ENCODE peak calls at places on chromosomes 4 and X, in nine cellular contexts. One of them, this sample, is unnamed.

GRCh38 chr4:52312722-52313121 is 261.6 kb downstream of the SPATA18 start:
- DNase-seq in mammary epithelial cell: peak
- DNase-seq in GM13977: no peak
- DNase-seq in coronary artery: no peak
- DNase-seq in heart left ventricle: no peak
- DNase-seq in pancreas: no peak
- DNase-seq in tibial artery: no peak
- DNase-seq in astrocyte of the spinal cord: no peak
- DNase-seq in endothelial cell: no peak
- DNase-seq in this sample: no peak

GRCh38 chr4:10808591-10808990 is 124.0 kb upstream of the CLNK start:
- DNase-seq in coronary artery: no peak
- DNase-seq in GM13977: no peak
- DNase-seq in tibial artery: no peak
- DNase-seq in pancreas: no peak
- DNase-seq in endothelial cell: no peak
- DNase-seq in heart left ventricle: peak
- DNase-seq in astrocyte of the spinal cord: peak
- DNase-seq in mammary epithelial cell: no peak
- DNase-seq in this sample: no peak

GRCh38 chr4:107183155-107183774 is 147.2 kb upstream of the DKK2 start:
- DNase-seq in tibial artery: no peak
- DNase-seq in GM13977: peak
- DNase-seq in coronary artery: no peak
- DNase-seq in endothelial cell: peak
- DNase-seq in heart left ventricle: no peak
- DNase-seq in pancreas: no peak
- DNase-seq in mammary epithelial cell: peak
- DNase-seq in astrocyte of the spinal cord: peak
- DNase-seq in this sample: no peak

GRCh38 chr4:145299380-145300076 is 119.1 kb upstream of the OTUD4 start:
- DNase-seq in astrocyte of the spinal cord: peak
- DNase-seq in coronary artery: no peak
- DNase-seq in tibial artery: no peak
- DNase-seq in mammary epithelial cell: peak
- DNase-seq in endothelial cell: no peak
- DNase-seq in pancreas: no peak
- DNase-seq in GM13977: peak
- DNase-seq in heart left ventricle: no peak
- DNase-seq in this sample: no peak

GRCh38 chr4:4542824-4543485 is 1.1 kb upstream of the STX18 start:
- DNase-seq in tibial artery: no peak
- DNase-seq in heart left ventricle: no peak
- DNase-seq in coronary artery: no peak
- DNase-seq in GM13977: no peak
- DNase-seq in pancreas: no peak
- DNase-seq in astrocyte of the spinal cord: no peak
- DNase-seq in mammary epithelial cell: peak
- DNase-seq in endothelial cell: no peak
- DNase-seq in this sample: no peak

GRCh38 chrX:9805956-9806355 is 19.7 kb downstream of the SHROOM2 start:
- DNase-seq in mammary epithelial cell: no peak
- DNase-seq in heart left ventricle: no peak
- DNase-seq in astrocyte of the spinal cord: no peak
- DNase-seq in coronary artery: no peak
- DNase-seq in endothelial cell: no peak
- DNase-seq in GM13977: no peak
- DNase-seq in pancreas: no peak
- DNase-seq in tibial artery: no peak
- DNase-seq in this sample: no peak

GRCh38 chr4:17494258-17494657 is 17.6 kb downstream of the QDPR start:
- DNase-seq in mammary epithelial cell: peak
- DNase-seq in GM13977: no peak
- DNase-seq in pancreas: no peak
- DNase-seq in astrocyte of the spinal cord: peak
- DNase-seq in coronary artery: no peak
- DNase-seq in endothelial cell: no peak
- DNase-seq in heart left ventricle: no peak
- DNase-seq in tibial artery: no peak
- DNase-seq in this sample: no peak

GRCh38 chr4:146121757-146122156 is 53.8 kb upstream of the LSM6 start:
- DNase-seq in coronary artery: no peak
- DNase-seq in tibial artery: no peak
- DNase-seq in GM13977: no peak
- DNase-seq in endothelial cell: no peak
- DNase-seq in heart left ventricle: no peak
- DNase-seq in mammary epithelial cell: no peak
- DNase-seq in astrocyte of the spinal cord: no peak
- DNase-seq in pancreas: no peak
- DNase-seq in this sample: no peak

GRCh38 chr4:148097811-148098210 is 344.4 kb downstream of the NR3C2 start:
- DNase-seq in tibial artery: no peak
- DNase-seq in endothelial cell: no peak
- DNase-seq in GM13977: no peak
- DNase-seq in astrocyte of the spinal cord: no peak
- DNase-seq in mammary epithelial cell: no peak
- DNase-seq in heart left ventricle: no peak
- DNase-seq in pancreas: no peak
- DNase-seq in coronary artery: no peak
- DNase-seq in this sample: no peak

GRCh38 chrX:18984381-18985185 is 669 bp upstream of the PHKA2 start:
- DNase-seq in endothelial cell: peak
- DNase-seq in mammary epithelial cell: peak
- DNase-seq in GM13977: peak
- DNase-seq in tibial artery: peak
- DNase-seq in coronary artery: peak
- DNase-seq in heart left ventricle: peak
- DNase-seq in pancreas: peak
- DNase-seq in astrocyte of the spinal cord: peak
- DNase-seq in this sample: peak

DNA sequence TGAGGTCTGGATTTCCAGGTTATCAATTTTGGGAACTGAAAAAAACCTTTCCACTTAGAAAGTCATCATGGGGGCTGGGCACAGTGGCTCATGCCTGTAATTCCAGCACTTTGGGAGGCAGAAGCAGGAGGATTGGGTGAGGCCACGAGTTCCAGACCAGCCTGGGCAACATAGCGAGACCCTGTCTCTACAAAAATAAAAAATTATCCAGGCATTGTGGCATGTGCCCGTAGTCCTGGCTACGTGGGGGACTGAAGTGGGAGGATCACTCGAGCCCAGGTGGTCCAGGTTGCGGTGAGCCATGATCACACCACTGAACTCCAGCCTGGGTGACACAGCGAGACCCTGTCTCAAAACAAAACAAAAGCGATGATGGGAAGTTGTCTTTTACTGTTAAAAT is 7.9 kb downstream of the TENM3 start:
- DNase-seq in heart left ventricle: no peak
- DNase-seq in mammary epithelial cell: no peak
- DNase-seq in endothelial cell: no peak
- DNase-seq in tibial artery: no peak
- DNase-seq in coronary artery: no peak
- DNase-seq in astrocyte of the spinal cord: no peak
- DNase-seq in GM13977: no peak
- DNase-seq in pancreas: no peak
- DNase-seq in this sample: no peak
- TF ChIP-seq CTCF in heart left ventricle: no peak
- TF ChIP-seq CTCF in mammary epithelial cell: no peak
- TF ChIP-seq CTCF in endothelial cell: no peak
- TF ChIP-seq CTCF in tibial artery: no peak
- TF ChIP-seq CTCF in coronary artery: no peak
- TF ChIP-seq CTCF in astrocyte of the spinal cord: no peak
- TF ChIP-seq CTCF in GM13977: no peak
- TF ChIP-seq CTCF in pancreas: no peak
- TF ChIP-seq CTCF in this sample: no peak

DNA sequence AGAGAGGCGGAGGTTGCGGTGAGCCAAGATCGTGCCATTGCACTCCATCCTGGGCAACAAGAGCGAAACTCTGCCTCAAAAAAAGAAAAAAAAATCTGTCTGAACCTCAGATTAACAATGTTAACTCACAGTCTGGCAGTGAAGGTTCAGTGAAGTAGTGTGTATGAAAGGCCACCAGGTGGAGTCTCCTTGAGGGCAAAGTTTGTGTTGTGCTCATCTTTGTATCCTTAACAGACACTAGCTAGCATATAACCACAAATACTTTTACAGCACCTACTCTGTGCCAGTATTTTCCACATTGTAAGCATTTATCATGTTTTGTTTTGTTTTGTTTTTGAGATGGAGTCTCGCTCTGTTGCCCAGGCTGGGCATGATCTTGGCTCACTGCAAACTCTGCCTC is 46.0 kb upstream of the MGST2 start:
- DNase-seq in tibial artery: no peak
- DNase-seq in pancreas: no peak
- DNase-seq in GM13977: no peak
- DNase-seq in heart left ventricle: no peak
- DNase-seq in mammary epithelial cell: peak
- DNase-seq in coronary artery: no peak
- DNase-seq in endothelial cell: no peak
- DNase-seq in astrocyte of the spinal cord: no peak
- DNase-seq in this sample: no peak
- TF ChIP-seq CTCF in tibial artery: no peak
- TF ChIP-seq CTCF in pancreas: peak
- TF ChIP-seq CTCF in GM13977: peak
- TF ChIP-seq CTCF in heart left ventricle: peak
- TF ChIP-seq CTCF in mammary epithelial cell: peak
- TF ChIP-seq CTCF in coronary artery: no peak
- TF ChIP-seq CTCF in endothelial cell: peak
- TF ChIP-seq CTCF in astrocyte of the spinal cord: peak
- TF ChIP-seq CTCF in this sample: peak

DNA sequence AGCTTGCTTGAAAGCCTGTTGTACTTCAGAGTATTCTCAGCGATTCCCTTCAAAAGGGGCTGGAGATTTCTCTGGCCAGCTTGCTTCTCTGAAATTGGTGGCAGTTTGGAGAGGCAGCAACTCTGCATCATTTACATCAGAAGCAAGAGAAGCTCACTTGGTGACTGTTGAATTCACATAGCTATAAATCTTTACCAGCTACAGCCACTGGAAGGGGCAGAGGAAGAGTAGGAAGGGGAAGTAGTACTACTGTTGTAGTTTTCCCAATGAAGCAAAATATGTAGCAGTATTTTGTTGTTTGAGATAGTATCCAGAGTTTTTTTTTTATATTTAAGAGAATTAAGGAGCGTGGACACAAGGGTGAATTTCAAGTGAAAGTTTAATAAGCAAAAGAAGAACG is 2.8 kb downstream of the TENT5D start:
- DNase-seq in astrocyte of the spinal cord: no peak
- DNase-seq in mammary epithelial cell: no peak
- DNase-seq in coronary artery: no peak
- DNase-seq in tibial artery: no peak
- DNase-seq in endothelial cell: no peak
- DNase-seq in pancreas: no peak
- DNase-seq in heart left ventricle: no peak
- DNase-seq in GM13977: no peak
- DNase-seq in this sample: no peak
- TF ChIP-seq CTCF in astrocyte of the spinal cord: no peak
- TF ChIP-seq CTCF in mammary epithelial cell: no peak
- TF ChIP-seq CTCF in coronary artery: no peak
- TF ChIP-seq CTCF in tibial artery: no peak
- TF ChIP-seq CTCF in endothelial cell: no peak
- TF ChIP-seq CTCF in pancreas: no peak
- TF ChIP-seq CTCF in heart left ventricle: no peak
- TF ChIP-seq CTCF in GM13977: no peak
- TF ChIP-seq CTCF in this sample: no peak

GRCh38 chrX:48934581-48935331 is 15.9 kb upstream of the PIM2 start:
- DNase-seq in coronary artery: no peak
- DNase-seq in pancreas: no peak
- DNase-seq in endothelial cell: no peak
- DNase-seq in GM13977: no peak
- DNase-seq in heart left ventricle: no peak
- DNase-seq in tibial artery: no peak
- DNase-seq in astrocyte of the spinal cord: no peak
- DNase-seq in mammary epithelial cell: no peak
- DNase-seq in this sample: no peak

GRCh38 chrX:48936429-48937064 is 17.7 kb upstream of the PIM2 start:
- DNase-seq in GM13977: no peak
- DNase-seq in tibial artery: no peak
- DNase-seq in coronary artery: no peak
- DNase-seq in mammary epithelial cell: no peak
- DNase-seq in astrocyte of the spinal cord: no peak
- DNase-seq in heart left ventricle: no peak
- DNase-seq in pancreas: no peak
- DNase-seq in endothelial cell: no peak
- DNase-seq in this sample: no peak

GRCh38 chrX:48938721-48939416 is 18.5 kb downstream of the OTUD5 start:
- DNase-seq in heart left ventricle: no peak
- DNase-seq in pancreas: no peak
- DNase-seq in astrocyte of the spinal cord: no peak
- DNase-seq in tibial artery: no peak
- DNase-seq in GM13977: no peak
- DNase-seq in coronary artery: no peak
- DNase-seq in endothelial cell: no peak
- DNase-seq in mammary epithelial cell: no peak
- DNase-seq in this sample: no peak

GRCh38 chrX:48939417-48940228 is 17.8 kb downstream of the OTUD5 start:
- DNase-seq in tibial artery: no peak
- DNase-seq in pancreas: no peak
- DNase-seq in heart left ventricle: no peak
- DNase-seq in coronary artery: no peak
- DNase-seq in endothelial cell: no peak
- DNase-seq in astrocyte of the spinal cord: no peak
- DNase-seq in mammary epithelial cell: no peak
- DNase-seq in GM13977: no peak
- DNase-seq in this sample: no peak

DNA sequence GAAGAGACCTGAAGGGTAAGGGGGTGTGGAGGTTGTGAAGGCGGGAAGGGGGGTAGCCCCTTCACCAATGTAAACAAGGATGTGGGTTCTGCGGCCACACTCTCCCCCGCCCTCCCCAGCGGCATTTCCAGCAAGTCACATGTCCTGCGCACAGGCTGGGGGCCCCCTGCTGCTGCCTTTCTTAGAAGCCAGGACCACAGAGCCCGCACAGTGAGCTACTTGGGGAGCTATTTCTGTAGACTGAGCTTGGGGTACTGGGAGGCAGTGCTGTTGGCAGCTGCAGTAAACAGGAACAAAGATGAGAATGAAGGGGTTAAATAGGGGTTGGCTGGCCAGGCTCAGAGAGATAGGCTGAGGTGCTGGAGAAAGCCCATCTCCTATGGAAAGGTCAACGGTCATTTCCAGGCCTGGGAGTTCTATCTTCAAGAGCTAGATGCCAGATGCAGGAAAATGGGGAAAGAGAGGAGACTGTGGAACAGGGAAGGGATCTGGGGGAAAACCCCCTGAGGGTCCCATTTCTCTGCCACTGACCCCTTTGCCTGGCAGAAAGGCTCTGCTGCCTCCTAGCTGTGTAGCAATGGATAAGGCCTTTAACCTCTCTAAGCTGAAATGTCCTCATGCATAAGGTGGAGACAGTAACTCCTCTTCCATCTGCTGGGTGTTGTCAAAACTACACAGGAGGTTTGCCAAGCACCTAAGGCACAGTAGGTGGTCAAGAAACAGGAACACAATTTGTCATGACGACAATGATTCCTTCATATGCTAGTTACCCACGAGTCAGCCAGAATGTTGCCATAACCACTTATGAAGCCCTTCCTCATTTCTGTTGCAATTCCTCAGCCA is 18.5 kb upstream of the PIM2 start:
- DNase-seq in heart left ventricle: peak
- DNase-seq in GM13977: peak
- DNase-seq in coronary artery: no peak
- DNase-seq in mammary epithelial cell: no peak
- DNase-seq in pancreas: no peak
- DNase-seq in endothelial cell: no peak
- DNase-seq in tibial artery: no peak
- DNase-seq in astrocyte of the spinal cord: peak
- DNase-seq in this sample: no peak
- TF ChIP-seq CTCF in heart left ventricle: no peak
- TF ChIP-seq CTCF in GM13977: peak
- TF ChIP-seq CTCF in coronary artery: no peak
- TF ChIP-seq CTCF in mammary epithelial cell: no peak
- TF ChIP-seq CTCF in pancreas: no peak
- TF ChIP-seq CTCF in endothelial cell: no peak
- TF ChIP-seq CTCF in tibial artery: no peak
- TF ChIP-seq CTCF in astrocyte of the spinal cord: no peak
- TF ChIP-seq CTCF in this sample: no peak

This sample was measured in mesothelial cell of epicardium.